ENCODE peak calls at places on chromosomes 11 and 22, in six cellular contexts. R is foreskin keratinocyte; D is WTC11; Q is left lung; M is activated CD8-positive, alpha-beta T cell treated with anti-CD3 and anti-CD28 coated beads for 36 hours; X is glutamatergic neuron. Z is an unnamed sample.

GRCh38 chr11:111297696-111298095 is 650 bp upstream of the POU2AF3 start:
- DNase-seq in D (peak), X (no peak), M (no peak), Q (no peak), R (no peak), Z (no peak)

GRCh38 chr22:29291215-29291614 is 15.2 kb upstream of the GAS2L1 start:
- DNase-seq in X (no peak), R (no peak), D (no peak), Q (no peak), M (no peak), Z (no peak)

GRCh38 chr22:11066458-11067285 is 4461.3 kb upstream of the OR11H1 start:
- DNase-seq in X (no peak), Q (peak), R (no peak), M (no peak), D (no peak), Z (no peak)

GRCh38 chr11:17013548-17014320 is 480 bp downstream of the PLEKHA7 start:
- DNase-seq in Q (peak), X (peak), M (peak), D (peak), R (no peak), Z (peak)

GRCh38 chr11:45151362-45151982 is 5.0 kb downstream of the PRDM11 start:
- DNase-seq in X (no peak), R (no peak), M (no peak), Q (no peak), D (no peak), Z (no peak)

GRCh38 chr11:17019231-17019630 is 5.0 kb upstream of the PLEKHA7 start:
- DNase-seq in X (no peak), R (no peak), D (no peak), Q (no peak), M (no peak), Z (no peak)

GRCh38 chr22:22709719-22710445 is 65.5 kb downstream of the GGTLC2 start:
- DNase-seq in Q (no peak), R (no peak), D (peak), M (peak), X (no peak), Z (no peak)

GRCh38 chr11:61007971-61008896 is 36.8 kb downstream of the CD6 start:
- DNase-seq in M (no peak), R (no peak), X (peak), D (peak), Q (no peak), Z (no peak)

GRCh38 chr22:36331912-36332622 is 55.7 kb downstream of the MYH9 start:
- DNase-seq in R (peak), D (no peak), Q (peak), X (no peak), M (peak), Z (peak)

GRCh38 chr22:48982321-48982905 is 845.3 kb downstream of the BRD1 start:
- DNase-seq in M (no peak), D (no peak), X (no peak), Q (peak), R (no peak), Z (no peak)

GRCh38 chr11:122175316-122175715 is 59.3 kb upstream of the BLID start:
- DNase-seq in M (no peak), D (no peak), Q (no peak), X (no peak), R (no peak), Z (no peak)

GRCh38 chr22:28180804-28181203 is 261.7 kb upstream of the PITPNB start:
- DNase-seq in R (no peak), Q (no peak), X (no peak), M (no peak), D (no peak), Z (no peak)

GRCh38 chr11:47003180-47003877 is 66.8 kb downstream of the CSTPP1 start:
- DNase-seq in R (no peak), M (peak), Q (no peak), D (no peak), X (no peak), Z (no peak)

GRCh38 chr11:69950120-69950519 is 128.0 kb upstream of the ANO1 start:
- DNase-seq in Q (peak), D (peak), X (peak), M (peak), R (peak), Z (no peak)

GRCh38 chr11:16982809-16983208 is 31.4 kb downstream of the PLEKHA7 start:
- DNase-seq in R (no peak), Q (no peak), M (no peak), D (no peak), X (no peak), Z (no peak)

GRCh38 chr22:44555597-44555996 is 57.6 kb upstream of the RTL6 start:
- DNase-seq in D (no peak), M (no peak), Q (no peak), R (no peak), X (no peak), Z (no peak)

GRCh38 chr22:19354201-19354600 is 62.7 kb upstream of the CLTCL1 start:
- DNase-seq in X (no peak), M (no peak), Q (no peak), R (no peak), D (no peak), Z (no peak)

GRCh38 chr11:38814670-38815069 is 2216.6 kb upstream of the RAG2 start:
- DNase-seq in X (no peak), Q (no peak), M (no peak), D (no peak), R (peak), Z (no peak)

GRCh38 chr22:17830041-17830961 is 56.0 kb upstream of the BID start:
- DNase-seq in X (peak), Q (peak), D (peak), R (peak), M (peak), Z (peak)

GRCh38 chr11:77002776-77003175 is 31.4 kb upstream of the B3GNT6 start:
- DNase-seq in R (no peak), Q (no peak), D (no peak), M (no peak), X (no peak), Z (no peak)

GRCh38 chr11:113385749-113386148 is 1.8 kb upstream of the ANKK1 start:
- DNase-seq in R (no peak), X (no peak), Q (no peak), M (no peak), D (no peak), Z (no peak)

GRCh38 chr11:44868021-44868420 is 82.7 kb downstream of the TP53I11 start:
- DNase-seq in R (no peak), M (no peak), Q (no peak), D (no peak), X (peak), Z (no peak)

GRCh38 chr11:116701876-116702275 is 70.9 kb downstream of the BUD13 start:
- DNase-seq in X (no peak), M (no peak), D (no peak), Q (no peak), R (no peak), Z (no peak)

GRCh38 chr11:32029721-32030120 is 61.2 kb upstream of the RCN1 start:
- DNase-seq in M (no peak), X (no peak), Q (no peak), D (no peak), R (no peak), Z (no peak)

GRCh38 chr11:19982761-19983495 is 177.3 kb downstream of the DBX1 start:
- DNase-seq in R (no peak), Q (no peak), M (no peak), D (no peak), X (no peak), Z (no peak)

GRCh38 chr11:36817336-36817965 is 219.4 kb upstream of the RAG2 start:
- DNase-seq in Q (no peak), D (no peak), R (peak), M (peak), X (no peak), Z (no peak)

GRCh38 chr11:76609736-76610370 is 60.7 kb downstream of the LRRC32 start:
- DNase-seq in D (no peak), R (no peak), Q (no peak), X (no peak), M (no peak), Z (no peak)

GRCh38 chr22:30402036-30402759 is 5.4 kb downstream of the SEC14L2 start:
- DNase-seq in X (no peak), R (no peak), Q (no peak), M (no peak), D (no peak), Z (no peak)

GRCh38 chr11:96578379-96578778 is 188.6 kb downstream of the JRKL start:
- DNase-seq in D (no peak), M (no peak), Q (no peak), R (no peak), X (no peak), Z (no peak)

GRCh38 chr22:20619042-20619892 is 111.9 kb downstream of the MED15 start:
- DNase-seq in D (no peak), M (no peak), X (no peak), R (no peak), Q (no peak), Z (no peak)

GRCh38 chr11:10204021-10204420 is 90.0 kb downstream of the SBF2 start:
- DNase-seq in R (no peak), D (no peak), Q (no peak), M (no peak), X (no peak), Z (no peak)

GRCh38 chr11:69044111-69045013 is 4.4 kb upstream of the TPCN2 start:
- DNase-seq in D (peak), R (peak), X (no peak), Q (peak), M (peak), Z (no peak)

GRCh38 chr22:38788417-38788816 is 5.5 kb downstream of the DNAL4 start:
- DNase-seq in D (no peak), R (no peak), Q (no peak), X (no peak), M (no peak), Z (no peak)

GRCh38 chr22:29152045-29152380 is 53.7 kb upstream of the EMID1 start:
- DNase-seq in D (peak), Q (no peak), R (no peak), X (no peak), M (no peak), Z (no peak)

GRCh38 chr11:128026596-128026995 is 560.8 kb downstream of the ETS1 start:
- DNase-seq in M (no peak), D (no peak), X (no peak), Q (no peak), R (peak), Z (no peak)

GRCh38 chr11:128022761-128023160 is 564.6 kb downstream of the ETS1 start:
- DNase-seq in D (no peak), Q (no peak), R (no peak), M (no peak), X (no peak), Z (no peak)

GRCh38 chr11:128018692-128019091 is 568.7 kb downstream of the ETS1 start:
- DNase-seq in R (no peak), X (no peak), M (no peak), D (no peak), Q (no peak), Z (no peak)

GRCh38 chr11:128022007-128022368 is 565.4 kb downstream of the ETS1 start:
- DNase-seq in R (peak), M (peak), Q (no peak), D (no peak), X (no peak), Z (no peak)

GRCh38 chr11:128021304-128022006 is 565.9 kb downstream of the ETS1 start:
- DNase-seq in Q (no peak), M (no peak), R (no peak), D (peak), X (peak), Z (no peak)
- TF ChIP-seq CTCF in Q (no peak), M (peak), R (peak), D (peak), X (peak), Z (no peak)

DNA sequence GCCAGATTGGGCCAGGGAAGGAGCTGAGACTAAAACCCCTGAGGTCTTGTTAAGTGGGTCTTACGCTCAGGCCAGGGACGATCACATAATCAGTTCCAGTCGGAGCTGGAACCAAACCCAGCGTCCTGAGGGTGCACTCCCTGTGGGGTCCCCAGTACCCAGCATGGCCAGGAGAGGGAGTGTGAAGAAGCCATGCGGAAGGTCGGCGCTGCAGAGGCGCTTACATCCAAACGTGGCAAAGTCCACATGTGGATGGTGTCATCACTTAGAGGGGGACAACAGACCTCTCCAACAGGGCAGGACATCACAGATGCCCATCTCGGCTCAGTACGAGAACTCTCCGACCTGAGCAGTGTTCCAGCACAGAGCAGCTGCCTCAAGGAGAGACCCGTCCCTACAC is 8.3 kb downstream of the ATP5MGL start:
- DNase-seq in D (no peak), R (no peak), Q (no peak), M (no peak), X (peak), Z (no peak)
- TF ChIP-seq CTCF in D (no peak), R (peak), Q (no peak), M (no peak), X (peak), Z (no peak)

GRCh38 chr11:67576742-67577475 is 6.7 kb upstream of the GSTP1 start:
- DNase-seq in R (no peak), X (no peak), M (no peak), Q (no peak), D (peak), Z (no peak)
- TF ChIP-seq CTCF in R (peak), X (no peak), M (no peak), Q (no peak), D (no peak), Z (no peak)

DNA sequence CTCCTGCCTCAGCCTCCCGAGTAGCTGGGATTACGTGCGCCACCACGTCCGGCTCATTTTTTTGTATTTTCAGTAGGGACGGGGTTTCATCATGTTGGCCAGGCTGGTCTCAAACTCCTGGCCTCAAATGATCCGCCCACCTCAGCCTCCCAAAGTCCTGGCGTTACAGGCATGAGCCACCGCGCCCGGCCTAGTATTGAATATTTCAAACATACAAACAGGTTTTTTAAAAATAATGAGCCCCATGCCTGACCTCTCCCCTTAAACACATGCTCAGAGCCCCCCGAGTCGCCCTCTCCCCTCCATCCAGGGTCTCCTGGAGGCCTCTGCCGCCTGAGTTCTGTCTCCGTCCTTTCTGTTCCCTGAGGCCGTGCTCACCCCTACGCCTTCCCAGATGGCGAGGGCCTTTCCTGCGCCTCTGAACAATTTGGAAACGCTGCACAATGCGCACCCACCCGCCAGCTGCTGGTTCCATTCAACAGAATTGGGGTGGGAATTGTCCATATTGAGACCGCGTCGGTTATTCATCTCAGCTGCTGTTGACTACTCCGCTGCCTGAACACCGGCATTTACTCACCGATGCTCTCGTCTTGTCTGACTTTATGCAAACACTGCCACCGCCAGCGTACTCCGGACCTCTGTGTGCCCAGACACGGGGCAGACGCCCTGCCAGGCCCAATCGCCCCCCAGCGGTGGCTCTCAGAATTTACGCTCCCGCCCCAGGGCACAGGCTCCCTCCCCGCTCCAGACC is 13.6 kb upstream of the RNH1 start:
- DNase-seq in Q (peak), R (no peak), D (peak), M (peak), X (no peak), Z (no peak)
- TF ChIP-seq CTCF in Q (no peak), R (peak), D (peak), M (no peak), X (no peak), Z (no peak)

GRCh38 chr11:85898456-85898855 is 43.3 kb downstream of the CCDC83 start:
- DNase-seq in M (no peak), Q (no peak), D (no peak), R (no peak), X (no peak), Z (no peak)
- TF ChIP-seq CTCF in M (no peak), Q (no peak), D (no peak), R (no peak), X (no peak), Z (no peak)

GRCh38 chr11:8087185-8087584 is 6.2 kb downstream of the TUB start:
- DNase-seq in D (peak), M (no peak), X (no peak), R (no peak), Q (no peak), Z (no peak)
- TF ChIP-seq CTCF in D (peak), M (no peak), X (no peak), R (peak), Q (no peak), Z (no peak)

GRCh38 chr11:43810929-43811596 is 69.6 kb upstream of the ALKBH3 start:
- DNase-seq in X (no peak), R (no peak), D (no peak), Q (no peak), M (no peak), Z (no peak)
- TF ChIP-seq CTCF in X (no peak), R (peak), D (no peak), Q (no peak), M (no peak), Z (no peak)

Z was measured in activated B cell treated with CpG ODN at 0.5 μM for 24 hours.